ENCODE peak calls at places on chromosomes 1 and 21, in seven cellular contexts. N is stimulated activated naive CD8-positive, alpha-beta T cell treated with anti-CD3 and anti-CD28 coated beads, Interleukin-15, Interleukin-2, amounts not matched to agents 100 U/mL and 50 U/mL, for 24 hours; V is activated CD8-positive, alpha-beta T cell treated with anti-CD3 and anti-CD28 coated beads for 36 hours; D is upper lobe of left lung; T is omental fat pad; P is CD4-positive, alpha-beta T cell; E is stimulated activated effector memory CD8-positive, alpha-beta T cell treated with anti-CD3 and anti-CD28 coated beads, Interleukin-12 subunit alpha, Interleukin-12 subunit beta, amount 100 ng/mL, for 72 hours. G is an unnamed sample.

GRCh38 chr1:154845174-154845573 is 24.9 kb downstream of the KCNN3 start:
- ATAC-seq in V (no peak), P (no peak), D (no peak), E (no peak), T (no peak), N (no peak), G (no peak)

GRCh38 chr1:192771341-192771740 is 37.5 kb upstream of the RGS2 start:
- ATAC-seq in E (no peak), P (no peak), T (no peak), V (no peak), D (no peak), N (no peak), G (no peak)

GRCh38 chr1:117674521-117675400 is 68.9 kb downstream of the TENT5C start:
- ATAC-seq in N (peak), V (peak), E (peak), P (peak), T (no peak), D (no peak), G (no peak)

GRCh38 chr1:9901148-9902059 is 8.7 kb downstream of the CTNNBIP1 start:
- ATAC-seq in T (no peak), D (peak), V (no peak), N (no peak), E (no peak), P (no peak), G (no peak)

GRCh38 chr1:34929853-34930701 is 627 bp upstream of the DLGAP3 start:
- ATAC-seq in E (peak), T (peak), P (no peak), D (no peak), V (no peak), N (peak), G (no peak)

GRCh38 chr1:39184354-39184818 is 20.1 kb upstream of the MACF1 start:
- ATAC-seq in N (no peak), T (no peak), E (no peak), V (no peak), P (no peak), D (no peak), G (no peak)

GRCh38 chr1:17572264-17572985 is 32.9 kb downstream of the ARHGEF10L start:
- ATAC-seq in V (no peak), P (no peak), D (no peak), T (no peak), E (no peak), N (no peak), G (no peak)

GRCh38 chr1:15243275-15244043 is 3.6 kb upstream of the FHAD1 start:
- ATAC-seq in T (no peak), D (no peak), V (peak), E (peak), P (no peak), N (peak), G (peak)

GRCh38 chr1:180524160-180524914 is 22.0 kb upstream of the ACBD6 start:
- ATAC-seq in V (no peak), D (no peak), P (no peak), N (no peak), E (no peak), T (no peak), G (no peak)

GRCh38 chr1:25472494-25472893 is 41.8 kb downstream of the MACO1 start:
- ATAC-seq in T (no peak), D (no peak), P (peak), N (peak), E (no peak), V (peak), G (no peak)

GRCh38 chr1:42311138-42311537 is 23.9 kb downstream of the FOXJ3 start:
- ATAC-seq in T (no peak), D (no peak), V (no peak), N (no peak), P (no peak), E (peak), G (no peak)

GRCh38 chr1:205108464-205108863 is 13.3 kb downstream of the RBBP5 start:
- ATAC-seq in V (no peak), P (no peak), E (no peak), T (no peak), D (no peak), N (no peak), G (no peak)

GRCh38 chr1:222696741-222697140 is 15.6 kb downstream of the AIDA start:
- ATAC-seq in V (no peak), P (no peak), D (no peak), N (no peak), E (no peak), T (no peak), G (no peak)

GRCh38 chr1:53964109-53964508 is 18.0 kb downstream of the LRRC42 start:
- ATAC-seq in V (no peak), D (no peak), T (peak), E (no peak), P (no peak), N (no peak), G (no peak)

GRCh38 chr1:12458571-12458970 is 159.4 kb downstream of the DHRS3 start:
- ATAC-seq in T (no peak), N (no peak), P (peak), E (no peak), V (no peak), D (no peak), G (no peak)

GRCh38 chr21:44285547-44285992 is at the start of gene AIRE:
- ATAC-seq in D (no peak), V (no peak), E (no peak), N (no peak), P (no peak), T (no peak), G (no peak)

GRCh38 chr1:26946270-26946669 is 14.0 kb downstream of the KDF1 start:
- ATAC-seq in V (no peak), T (no peak), D (no peak), N (no peak), E (no peak), P (no peak), G (no peak)

GRCh38 chr1:207967703-207968102 is 56.8 kb upstream of the CD34 start:
- ATAC-seq in P (no peak), E (no peak), V (no peak), D (no peak), T (no peak), N (no peak), G (no peak)

GRCh38 chr1:220894924-220895256 is 15.6 kb downstream of the HLX start:
- ATAC-seq in V (no peak), D (no peak), N (no peak), T (no peak), P (no peak), E (no peak), G (no peak)

GRCh38 chr1:57683037-57683928 is 259.4 kb upstream of the DAB1 start:
- ATAC-seq in T (no peak), P (no peak), E (no peak), N (no peak), V (no peak), D (no peak), G (no peak)

GRCh38 chr1:162003825-162004205 is 19.9 kb downstream of the OLFML2B start:
- ATAC-seq in P (no peak), D (no peak), V (no peak), N (no peak), T (no peak), E (no peak), G (no peak)

GRCh38 chr1:182397653-182398388 is 2.6 kb downstream of the TEDDM1 start:
- ATAC-seq in N (no peak), T (no peak), E (no peak), V (no peak), P (no peak), D (peak), G (no peak)

GRCh38 chr1:25468037-25468436 is 37.3 kb downstream of the MACO1 start:
- ATAC-seq in P (no peak), E (no peak), T (no peak), D (no peak), V (no peak), N (no peak), G (no peak)

GRCh38 chr1:203048555-203049051 is 22.3 kb downstream of the PPFIA4 start:
- ATAC-seq in E (no peak), N (no peak), T (no peak), D (peak), P (no peak), V (no peak), G (no peak)

GRCh38 chr1:200525167-200526123 is 95.1 kb downstream of the KIF14 start:
- ATAC-seq in E (no peak), V (no peak), P (no peak), N (no peak), T (peak), D (no peak), G (no peak)

GRCh38 chr1:110756506-110756905 is 81.8 kb upstream of the KCNA3 start:
- ATAC-seq in P (no peak), T (no peak), D (no peak), E (no peak), V (no peak), N (no peak), G (no peak)

GRCh38 chr1:93965256-93965655 is 56.0 kb upstream of the GCLM start:
- ATAC-seq in V (no peak), D (no peak), N (no peak), P (no peak), T (peak), E (peak), G (no peak)

GRCh38 chr1:12132078-12132477 is 34.7 kb upstream of the TNFRSF1B start:
- ATAC-seq in T (no peak), P (no peak), N (no peak), E (no peak), D (no peak), V (no peak), G (no peak)

GRCh38 chr1:1374068-1374860 is 743 bp downstream of the AURKAIP1 start:
- ATAC-seq in N (no peak), V (no peak), P (no peak), E (no peak), D (no peak), T (no peak), G (no peak)

GRCh38 chr1:68704800-68705443 is 208.0 kb upstream of the DEPDC1 start:
- ATAC-seq in N (no peak), D (no peak), T (no peak), E (no peak), V (no peak), P (no peak), G (no peak)

GRCh38 chr1:38028105-38028591 is 15.6 kb downstream of the UTP11 start:
- ATAC-seq in T (no peak), P (peak), V (peak), N (peak), E (peak), D (no peak), G (peak)

G was measured in activated CD4-positive, CD25-positive, alpha-beta regulatory T cell treated with anti-CD3 and anti-CD28 coated beads, Interleukin-2, amount 50 U/mL, for 24 hours.